ENCODE peak calls at places on chromosomes 6 and 20, in six cellular contexts. N is K562, A is HepG2, E is H1, W is HCT116, T is GM12878. G is an unnamed sample.
A peak's percentile ranks its signal among the peaks of the same experiment; 100 is the strongest.

GRCh38 chr6:73610444-73611275 is 43.1 kb downstream of the SLC17A5 start:
- DNase-seq in N (peak; percentile 46), A (peak; percentile 52), E (no peak), W (peak; percentile 18), T (peak; percentile 23), G (no peak)

GRCh38 chr20:8078528-8078914 is 53.5 kb upstream of the PLCB1 start:
- DNase-seq in N (no peak), A (no peak), E (no peak), W (no peak), T (no peak), G (no peak)

GRCh38 chr20:53890434-53891305 is 179.7 kb downstream of the BCAS1 start:
- DNase-seq in N (no peak), A (no peak), E (no peak), W (no peak), T (no peak), G (no peak)

GRCh38 chr20:51562334-51563140 is 20.0 kb upstream of the NFATC2 start:
- DNase-seq in N (peak; percentile 24), A (no peak), E (peak; percentile 85), W (peak; percentile 26), T (no peak), G (peak; percentile 55)

GRCh38 chr20:34449674-34450592 is 66.3 kb upstream of the DYNLRB1 start:
- DNase-seq in N (no peak), A (no peak), E (no peak), W (no peak), T (no peak), G (no peak)

GRCh38 chr6:127073222-127073621 is 45.2 kb upstream of the RSPO3 start:
- DNase-seq in N (no peak), A (no peak), E (no peak), W (no peak), T (no peak), G (no peak)

GRCh38 chr6:133890941-133891813 is 2.3 kb downstream of the TCF21 start:
- DNase-seq in N (peak; percentile 12), A (no peak), E (peak; percentile 72), W (no peak), T (no peak), G (no peak)

GRCh38 chr20:37243937-37244571 is 17.6 kb downstream of the GHRH start:
- DNase-seq in N (no peak), A (no peak), E (no peak), W (no peak), T (no peak), G (no peak)

GRCh38 chr20:11136691-11137090 is 462.9 kb upstream of the JAG1 start:
- DNase-seq in N (no peak), A (no peak), E (no peak), W (no peak), T (no peak), G (no peak)

GRCh38 chr6:61688165-61688564 is 597.9 kb downstream of the KHDRBS2 start:
- DNase-seq in N (no peak), A (no peak), E (no peak), W (no peak), T (no peak), G (no peak)

GRCh38 chr6:24935753-24936152 is at the start of gene RIPOR2:
- DNase-seq in N (no peak), A (no peak), E (peak; percentile 60), W (no peak), T (no peak), G (no peak)

GRCh38 chr6:45423901-45424627 is 46.3 kb upstream of the SUPT3H start:
- DNase-seq in N (no peak), A (no peak), E (peak; percentile 61), W (no peak), T (no peak), G (no peak)

GRCh38 chr6:162538643-162539064 is 188.9 kb downstream of the PRKN start:
- DNase-seq in N (peak; percentile 26), A (no peak), E (no peak), W (no peak), T (no peak), G (no peak)

GRCh38 chr6:116954938-116955337 is 77.9 kb downstream of the RFX6 start:
- DNase-seq in N (no peak), A (peak; percentile 85), E (no peak), W (no peak), T (no peak), G (no peak)
- TF ChIP-seq JUND in N (no peak), A (no peak), E (no peak), W (no peak), T (no peak), G (no peak)

GRCh38 chr20:3314391-3314790 is 75.4 kb upstream of the SLC4A11 start:
- DNase-seq in N (peak; percentile 3), A (no peak), E (no peak), W (no peak), T (no peak), G (no peak)

GRCh38 chr20:3311623-3312022 is 72.6 kb upstream of the SLC4A11 start:
- DNase-seq in N (no peak), A (no peak), E (no peak), W (no peak), T (no peak), G (no peak)

GRCh38 chr20:3315110-3315509 is 76.1 kb upstream of the SLC4A11 start:
- DNase-seq in N (no peak), A (no peak), E (no peak), W (no peak), T (no peak), G (no peak)

GRCh38 chr20:3313681-3314080 is 74.7 kb upstream of the SLC4A11 start:
- DNase-seq in N (no peak), A (no peak), E (no peak), W (no peak), T (no peak), G (peak; percentile 3)

GRCh38 chr20:3312940-3313656 is 74.1 kb upstream of the SLC4A11 start:
- DNase-seq in N (no peak), A (peak; percentile 52), E (no peak), W (no peak), T (no peak), G (no peak)
- TF ChIP-seq JUND in N (no peak), A (no peak), E (no peak), W (no peak), T (no peak), G (no peak)

DNA sequence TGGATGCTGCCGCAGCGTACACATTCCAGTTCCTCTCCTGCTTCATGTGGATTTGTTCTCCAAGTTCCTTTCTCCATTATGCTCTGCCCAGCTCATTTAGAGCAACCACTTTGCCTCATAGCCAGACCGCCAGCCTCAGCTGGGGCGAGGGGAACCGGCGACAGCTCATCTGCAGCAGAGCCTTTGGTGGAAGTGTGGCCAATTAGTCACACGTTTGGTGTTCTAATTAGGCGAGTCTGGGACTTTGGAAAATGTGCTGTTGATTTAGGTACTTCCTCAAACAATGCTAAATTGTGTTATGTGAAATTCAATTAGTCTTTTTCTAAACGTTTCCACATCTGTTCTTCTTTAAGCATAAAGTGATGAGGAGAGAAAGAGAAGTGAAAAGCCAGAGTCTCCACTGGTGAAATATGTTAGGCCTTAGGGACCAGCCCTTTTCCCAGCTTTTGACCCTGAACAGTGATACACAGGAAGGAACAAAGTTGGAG is 217.9 kb downstream of the TBX18 start:
- DNase-seq in N (no peak), A (no peak), E (no peak), W (no peak), T (peak; percentile 52), G (no peak)
- TF ChIP-seq JUND in N (no peak), A (no peak), E (no peak), W (no peak), T (no peak), G (no peak)

DNA sequence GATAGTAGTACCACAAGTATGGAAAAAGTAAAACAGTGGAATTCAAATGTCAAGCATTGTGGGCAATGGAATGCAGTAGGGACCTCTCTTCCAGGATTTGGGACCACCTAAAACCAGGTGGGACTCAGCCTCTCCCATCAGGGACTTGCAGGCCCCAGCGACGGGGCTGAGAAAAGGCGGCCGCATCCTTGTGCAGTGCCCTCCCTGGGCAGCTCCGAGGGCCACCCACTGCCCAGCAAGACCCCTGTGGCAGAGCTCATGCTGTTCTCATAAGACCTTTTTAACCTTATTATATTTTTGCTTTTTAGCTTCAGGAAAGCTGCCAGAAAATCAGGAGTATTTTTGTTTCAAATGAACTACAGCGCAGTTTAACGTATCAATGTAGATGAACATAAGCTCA is 142.6 kb upstream of the RPS6KA2 start:
- DNase-seq in N (no peak), A (no peak), E (peak; percentile 30), W (no peak), T (no peak), G (no peak)
- TF ChIP-seq JUND in N (no peak), A (no peak), E (no peak), W (no peak), T (no peak), G (no peak)

G was measured in T47D.